ENCODE peak calls at places on chromosomes 6 and 20, in seven cellular contexts. R, I, G, U, Q, N and O are unnamed samples.

GRCh38 chr20:54148947-54149764 is 24.6 kb downstream of the CYP24A1 start:
- DNase-seq in R (no peak), I (no peak), G (no peak), U (no peak), Q (no peak), N (no peak), O (no peak)

GRCh38 chr6:169923468-169924464 is 172.3 kb downstream of the ERMARD start:
- DNase-seq in R (no peak), I (no peak), G (no peak), U (no peak), Q (no peak), N (no peak), O (no peak)

GRCh38 chr6:62324817-62325216 is 38.8 kb upstream of the KHDRBS2 start:
- DNase-seq in R (no peak), I (no peak), G (no peak), U (no peak), Q (no peak), N (no peak), O (no peak)

GRCh38 chr6:119226089-119226488 is 123.5 kb downstream of the MAN1A1 start:
- DNase-seq in R (no peak), I (no peak), G (no peak), U (no peak), Q (no peak), N (no peak), O (no peak)

GRCh38 chr6:116022841-116023380 is 37.8 kb downstream of the FRK start:
- DNase-seq in R (no peak), I (no peak), G (no peak), U (no peak), Q (no peak), N (no peak), O (no peak)

GRCh38 chr6:33161354-33162320 is 30.6 kb downstream of the COL11A2 start:
- DNase-seq in R (peak; percentile 70), I (peak; percentile 78), G (peak; percentile 28), U (no peak), Q (peak; percentile 56), N (peak; percentile 77), O (peak; percentile 79)

GRCh38 chr6:168190646-168191443 is 111.8 kb upstream of the FRMD1 start:
- DNase-seq in R (no peak), I (peak; percentile 17), G (no peak), U (no peak), Q (no peak), N (no peak), O (no peak)

GRCh38 chr6:31806470-31807272 is at the start of gene LSM2:
- DNase-seq in R (peak; percentile 98), I (peak; percentile 96), G (peak; percentile 96), U (no peak), Q (peak; percentile 98), N (peak; percentile 97), O (peak; percentile 99)

GRCh38 chr6:35663001-35663400 is 25.7 kb downstream of the FKBP5 start:
- DNase-seq in R (peak; percentile 36), I (no peak), G (peak; percentile 19), U (no peak), Q (peak; percentile 28), N (peak; percentile 61), O (no peak)

GRCh38 chr20:62087227-62087626 is 21.5 kb upstream of the TAF4 start:
- DNase-seq in R (no peak), I (no peak), G (no peak), U (no peak), Q (no peak), N (peak; percentile 18), O (no peak)

GRCh38 chr6:121816361-121816760 is 380.9 kb downstream of the GJA1 start:
- DNase-seq in R (no peak), I (no peak), G (no peak), U (no peak), Q (no peak), N (no peak), O (no peak)

GRCh38 chr6:141282263-141282662 is 850.5 kb upstream of the GJE1 start:
- DNase-seq in R (peak; percentile 35), I (no peak), G (no peak), U (no peak), Q (no peak), N (no peak), O (no peak)

GRCh38 chr6:135014353-135014832 is 40.2 kb downstream of the HBS1L start:
- DNase-seq in R (no peak), I (no peak), G (no peak), U (no peak), Q (no peak), N (no peak), O (no peak)

GRCh38 chr6:39314273-39314790 is at the start of gene KCNK17:
- DNase-seq in R (no peak), I (peak; percentile 69), G (no peak), U (no peak), Q (peak; percentile 19), N (no peak), O (no peak)

GRCh38 chr20:43925786-43926185 is 11.1 kb downstream of the TOX2 start:
- DNase-seq in R (no peak), I (no peak), G (peak; percentile 58), U (no peak), Q (no peak), N (no peak), O (no peak)

GRCh38 chr20:12243327-12243726 is 325.6 kb downstream of the BTBD3 start:
- DNase-seq in R (no peak), I (no peak), G (no peak), U (no peak), Q (no peak), N (no peak), O (no peak)

GRCh38 chr6:118896339-118897136 is 2.6 kb downstream of the ASF1A start:
- DNase-seq in R (no peak), I (no peak), G (peak; percentile 69), U (no peak), Q (peak; percentile 80), N (peak; percentile 73), O (peak; percentile 66)

GRCh38 chr6:167469655-167470054 is 144.8 kb downstream of the TTLL2 start:
- DNase-seq in R (no peak), I (no peak), G (no peak), U (no peak), Q (no peak), N (no peak), O (no peak)

GRCh38 chr20:63492982-63493381 is 5.9 kb downstream of the EEF1A2 start:
- DNase-seq in R (no peak), I (no peak), G (no peak), U (no peak), Q (no peak), N (no peak), O (no peak)

GRCh38 chr6:153027480-153027879 is 25.0 kb upstream of the MTRF1L start:
- DNase-seq in R (no peak), I (no peak), G (no peak), U (no peak), Q (no peak), N (no peak), O (no peak)

GRCh38 chr6:44828780-44829179 is 441.3 kb downstream of the CDC5L start:
- DNase-seq in R (no peak), I (no peak), G (no peak), U (no peak), Q (no peak), N (no peak), O (no peak)

GRCh38 chr6:81486234-81486633 is 266.2 kb downstream of the TENT5A start:
- DNase-seq in R (no peak), I (no peak), G (no peak), U (no peak), Q (no peak), N (no peak), O (no peak)

GRCh38 chr20:16472045-16472872 is 101.0 kb downstream of the KIF16B start:
- DNase-seq in R (no peak), I (no peak), G (peak; percentile 45), U (no peak), Q (peak; percentile 17), N (peak; percentile 21), O (peak; percentile 86)

GRCh38 chr6:43203029-43203717 is 21.2 kb downstream of the CUL9 start:
- DNase-seq in R (no peak), I (no peak), G (no peak), U (no peak), Q (no peak), N (no peak), O (no peak)

GRCh38 chr6:106283476-106283875 is 42.1 kb downstream of the ATG5 start:
- DNase-seq in R (no peak), I (no peak), G (no peak), U (no peak), Q (no peak), N (no peak), O (no peak)

GRCh38 chr6:106275692-106276091 is 49.9 kb downstream of the ATG5 start:
- DNase-seq in R (no peak), I (no peak), G (peak; percentile 71), U (no peak), Q (no peak), N (peak; percentile 68), O (no peak)

GRCh38 chr6:106281088-106281487 is 44.5 kb downstream of the ATG5 start:
- DNase-seq in R (no peak), I (no peak), G (peak; percentile 38), U (no peak), Q (no peak), N (no peak), O (no peak)

GRCh38 chr6:106281661-106282060 is 43.9 kb downstream of the ATG5 start:
- DNase-seq in R (no peak), I (no peak), G (no peak), U (no peak), Q (no peak), N (peak; percentile 20), O (no peak)

GRCh38 chr6:106279179-106279578 is 46.4 kb downstream of the ATG5 start:
- DNase-seq in R (no peak), I (no peak), G (peak; percentile 35), U (no peak), Q (no peak), N (peak; percentile 85), O (no peak)
- H2AK5ac ChIP-seq in R (no peak overlapping the region), I (no peak overlapping the region), G (no peak overlapping the region), U (no peak overlapping the region), Q (no peak overlapping the region), N (no peak overlapping the region), O (no peak overlapping the region)

GRCh38 chr6:26363882-26364825 is 844 bp upstream of the BTN3A2 start:
- DNase-seq in R (no peak), I (no peak), G (no peak), U (no peak), Q (no peak), N (peak; percentile 35), O (no peak)
- H2BK120ac ChIP-seq in R (no peak overlapping the region), I (no peak overlapping the region), G (peak overlapping the region; percentile 72), U (no peak overlapping the region), Q (no peak overlapping the region), N (no peak overlapping the region), O (no peak overlapping the region)

GRCh38 chr6:127776320-127776719 is 124.5 kb downstream of the THEMIS start:
- DNase-seq in R (no peak), I (peak; percentile 27), G (no peak), U (no peak), Q (no peak), N (no peak), O (no peak)
- H2AK5ac ChIP-seq in R (no peak overlapping the region), I (no peak overlapping the region), G (no peak overlapping the region), U (no peak overlapping the region), Q (no peak overlapping the region), N (no peak overlapping the region), O (no peak overlapping the region)

GRCh38 chr6:130423044-130423443 is 57.2 kb downstream of the TMEM200A start:
- DNase-seq in R (no peak), I (no peak), G (peak; percentile 22), U (no peak), Q (no peak), N (no peak), O (no peak)
- H2BK120ac ChIP-seq in R (no peak overlapping the region), I (no peak overlapping the region), G (no peak overlapping the region), U (no peak overlapping the region), Q (no peak overlapping the region), N (no peak overlapping the region), O (no peak overlapping the region)